ENCODE peak calls at places on chromosomes 3 and 15, in nine cellular contexts. Q is CD4-positive, alpha-beta memory T cell; G is T-helper 1 cell; B is colonic mucosa; I is caudate nucleus; W is HT-29; P is AG10803; F is substantia nigra; S is KBM-7. R is an unnamed sample.

GRCh38 chr15:92091155-92091734 is 237.7 kb downstream of the SLCO3A1 start:
- DNase-seq in Q (no peak), I (peak; percentile 11), P (peak; percentile 17), F (peak; percentile 28), G (no peak), W (peak; percentile 75), B (peak; percentile 66), S (peak; percentile 38), R (peak; percentile 68)

GRCh38 chr15:98658831-98659699 is 10.7 kb downstream of the IGF1R start:
- DNase-seq in Q (peak; percentile 36), P (peak; percentile 64), W (peak; percentile 85), B (peak; percentile 54), S (peak; percentile 55), I (no peak), G (no peak), F (no peak), R (no peak)

GRCh38 chr15:77009176-77009575 is 14.2 kb downstream of the PSTPIP1 start:
- DNase-seq in B (no peak), G (no peak), I (no peak), F (no peak), W (no peak), P (no peak), Q (no peak), S (no peak), R (no peak)

GRCh38 chr3:128274837-128275236 is 121.6 kb downstream of the EEFSEC start:
- DNase-seq in B (no peak), G (no peak), F (no peak), I (no peak), S (no peak), P (peak; percentile 68), Q (no peak), W (no peak), R (no peak)

GRCh38 chr3:14549256-14549931 is 9.3 kb upstream of the GRIP2 start:
- DNase-seq in P (peak; percentile 25), B (no peak), W (peak; percentile 10), S (peak; percentile 10), Q (no peak), G (no peak), I (no peak), F (no peak), R (no peak)

GRCh38 chr3:127137113-127137512 is 55.8 kb upstream of the PRR23E start:
- DNase-seq in S (no peak), G (no peak), F (no peak), P (no peak), B (no peak), Q (no peak), W (no peak), I (no peak), R (peak; percentile 50)

GRCh38 chr3:15287565-15288330 is 44.6 kb downstream of the SH3BP5 start:
- DNase-seq in P (peak; percentile 89), B (no peak), I (no peak), S (no peak), F (no peak), W (no peak), G (no peak), Q (no peak), R (peak; percentile 43)

GRCh38 chr3:192060160-192060783 is 599.3 kb downstream of the PYDC2 start:
- DNase-seq in B (no peak), P (no peak), I (no peak), F (no peak), W (no peak), G (no peak), S (no peak), Q (no peak), R (no peak)

GRCh38 chr3:178623666-178624255 is 87.5 kb downstream of the KCNMB2 start:
- DNase-seq in B (no peak), P (no peak), G (no peak), F (no peak), W (no peak), I (no peak), S (no peak), Q (no peak), R (no peak)

GRCh38 chr3:107416886-107417285 is 39.6 kb downstream of the CCDC54 start:
- DNase-seq in P (peak; percentile 68), Q (no peak), S (no peak), F (no peak), W (no peak), I (no peak), G (no peak), B (no peak), R (no peak)

GRCh38 chr3:161770532-161771386 is 274.2 kb downstream of the OTOL1 start:
- DNase-seq in S (peak; percentile 83), F (no peak), B (no peak), G (no peak), I (no peak), P (no peak), Q (no peak), W (no peak), R (no peak)

GRCh38 chr3:45841380-45841700 is 579 bp downstream of the LZTFL1 start:
- DNase-seq in P (peak; percentile 23), B (peak; percentile 35), S (peak; percentile 67), W (no peak), I (no peak), G (no peak), Q (no peak), F (no peak), R (no peak)

GRCh38 chr15:73844356-73844755 is 29.0 kb upstream of the TBC1D21 start:
- DNase-seq in W (no peak), S (no peak), P (peak; percentile 15), G (no peak), F (no peak), Q (no peak), B (no peak), I (no peak), R (no peak)

GRCh38 chr3:108862865-108863798 is 40.5 kb downstream of the TRAT1 start:
- DNase-seq in P (no peak), F (no peak), S (no peak), Q (peak; percentile 36), I (no peak), G (no peak), B (no peak), W (peak; percentile 83), R (no peak)

GRCh38 chr3:95217661-95218060 is 1154.8 kb downstream of the NSUN3 start:
- DNase-seq in I (no peak), G (no peak), F (no peak), W (no peak), S (no peak), P (no peak), B (no peak), Q (no peak), R (no peak)

GRCh38 chr15:90336705-90337141 is 15.4 kb upstream of the ZNF774 start:
- DNase-seq in S (peak; percentile 89), W (no peak), B (no peak), G (no peak), I (no peak), F (peak; percentile 4), P (peak; percentile 46), Q (no peak), R (no peak)

GRCh38 chr3:50347187-50347813 is 1.8 kb upstream of the ZMYND10 start:
- DNase-seq in B (peak; percentile 73), G (peak; percentile 68), F (peak; percentile 34), Q (peak; percentile 79), W (peak; percentile 74), I (no peak), S (peak; percentile 81), P (peak; percentile 67), R (peak; percentile 77)

GRCh38 chr3:40490916-40491315 is 14.0 kb downstream of the ZNF619 start:
- DNase-seq in I (no peak), F (no peak), B (no peak), G (no peak), Q (no peak), P (no peak), W (no peak), S (no peak), R (no peak)

GRCh38 chr3:14166877-14167605 is 11.4 kb downstream of the XPC start:
- DNase-seq in F (no peak), I (no peak), G (no peak), Q (no peak), P (no peak), B (no peak), S (no peak), W (no peak), R (no peak)

GRCh38 chr3:9196009-9196408 is 53.4 kb downstream of the SRGAP3 start:
- DNase-seq in W (no peak), G (no peak), P (no peak), F (no peak), I (no peak), B (no peak), Q (no peak), S (no peak), R (no peak)

R was measured in stomach.